ENCODE peak calls at places on chromosomes 4 and X, in seven cellular contexts. One of them, this sample, is unnamed.
A peak's percentile ranks its signal among the peaks of the same experiment; 100 is the strongest.

GRCh38 chrX:119015407-119016242 is 41.2 kb downstream of the LONRF3 start:
- DNase-seq in AG04450: peak; percentile 41
- DNase-seq in effector memory CD4-positive, alpha-beta T cell: no peak
- DNase-seq in adrenal gland: peak; percentile 55
- DNase-seq in fibroblast of lung: peak; percentile 86
- DNase-seq in cardiac muscle cell: peak; percentile 81
- DNase-seq in pancreas: peak; percentile 3
- DNase-seq in this sample: peak; percentile 11

GRCh38 chr4:188015025-188015778 is 19.6 kb downstream of the ZFP42 start:
- DNase-seq in effector memory CD4-positive, alpha-beta T cell: no peak
- DNase-seq in pancreas: no peak
- DNase-seq in fibroblast of lung: no peak
- DNase-seq in AG04450: no peak
- DNase-seq in cardiac muscle cell: peak; percentile 11
- DNase-seq in adrenal gland: no peak
- DNase-seq in this sample: no peak

GRCh38 chr4:39657465-39657864 is 18.8 kb upstream of the SMIM14 start:
- DNase-seq in effector memory CD4-positive, alpha-beta T cell: no peak
- DNase-seq in fibroblast of lung: no peak
- DNase-seq in adrenal gland: no peak
- DNase-seq in cardiac muscle cell: no peak
- DNase-seq in pancreas: no peak
- DNase-seq in AG04450: no peak
- DNase-seq in this sample: no peak

GRCh38 chr4:153257151-153257620 is 52.9 kb downstream of the TRIM2 start:
- DNase-seq in effector memory CD4-positive, alpha-beta T cell: no peak
- DNase-seq in fibroblast of lung: peak; percentile 82
- DNase-seq in AG04450: peak; percentile 36
- DNase-seq in adrenal gland: peak; percentile 41
- DNase-seq in pancreas: no peak
- DNase-seq in cardiac muscle cell: peak; percentile 66
- DNase-seq in this sample: peak; percentile 73

GRCh38 chr4:188596027-188596426 is 456.8 kb downstream of the TRIML1 start:
- DNase-seq in fibroblast of lung: no peak
- DNase-seq in pancreas: no peak
- DNase-seq in AG04450: peak; percentile 2
- DNase-seq in adrenal gland: peak; percentile 24
- DNase-seq in effector memory CD4-positive, alpha-beta T cell: no peak
- DNase-seq in cardiac muscle cell: peak; percentile 18
- DNase-seq in this sample: no peak

GRCh38 chr4:74092957-74093356 is 6.0 kb downstream of the CXCL2 start:
- DNase-seq in fibroblast of lung: peak; percentile 40
- DNase-seq in pancreas: no peak
- DNase-seq in cardiac muscle cell: peak; percentile 50
- DNase-seq in adrenal gland: no peak
- DNase-seq in effector memory CD4-positive, alpha-beta T cell: no peak
- DNase-seq in AG04450: no peak
- DNase-seq in this sample: no peak

GRCh38 chr4:64539234-64539849 is 130.1 kb upstream of the TECRL start:
- DNase-seq in effector memory CD4-positive, alpha-beta T cell: no peak
- DNase-seq in AG04450: no peak
- DNase-seq in pancreas: peak; percentile 41
- DNase-seq in fibroblast of lung: peak; percentile 51
- DNase-seq in adrenal gland: peak; percentile 64
- DNase-seq in cardiac muscle cell: peak; percentile 75
- DNase-seq in this sample: peak; percentile 2

GRCh38 chrX:40931921-40932320 is 153.3 kb upstream of the USP9X start:
- DNase-seq in pancreas: no peak
- DNase-seq in effector memory CD4-positive, alpha-beta T cell: no peak
- DNase-seq in adrenal gland: no peak
- DNase-seq in cardiac muscle cell: no peak
- DNase-seq in fibroblast of lung: no peak
- DNase-seq in AG04450: no peak
- DNase-seq in this sample: no peak

GRCh38 chr4:1549638-1550035 is 134.5 kb downstream of the FAM53A start:
- DNase-seq in effector memory CD4-positive, alpha-beta T cell: no peak
- DNase-seq in AG04450: no peak
- DNase-seq in fibroblast of lung: no peak
- DNase-seq in pancreas: no peak
- DNase-seq in adrenal gland: no peak
- DNase-seq in cardiac muscle cell: no peak
- DNase-seq in this sample: no peak

GRCh38 chr4:71992571-71992970 is 39.2 kb upstream of the NPFFR2 start:
- DNase-seq in effector memory CD4-positive, alpha-beta T cell: no peak
- DNase-seq in AG04450: no peak
- DNase-seq in pancreas: no peak
- DNase-seq in adrenal gland: no peak
- DNase-seq in cardiac muscle cell: peak; percentile 0
- DNase-seq in fibroblast of lung: peak; percentile 85
- DNase-seq in this sample: no peak

GRCh38 chrX:3377560-3377959 is 31.1 kb upstream of the MXRA5 start:
- DNase-seq in cardiac muscle cell: no peak
- DNase-seq in effector memory CD4-positive, alpha-beta T cell: no peak
- DNase-seq in pancreas: no peak
- DNase-seq in adrenal gland: no peak
- DNase-seq in fibroblast of lung: no peak
- DNase-seq in AG04450: no peak
- DNase-seq in this sample: no peak

GRCh38 chr4:123603165-123603564 is 206.6 kb downstream of the SPRY1 start:
- DNase-seq in cardiac muscle cell: peak; percentile 67
- DNase-seq in AG04450: no peak
- DNase-seq in adrenal gland: no peak
- DNase-seq in fibroblast of lung: peak; percentile 60
- DNase-seq in effector memory CD4-positive, alpha-beta T cell: no peak
- DNase-seq in pancreas: no peak
- DNase-seq in this sample: peak; percentile 43

GRCh38 chr4:123785515-123785914 is 388.9 kb downstream of the SPRY1 start:
- DNase-seq in pancreas: peak; percentile 5
- DNase-seq in effector memory CD4-positive, alpha-beta T cell: no peak
- DNase-seq in fibroblast of lung: peak; percentile 99
- DNase-seq in adrenal gland: no peak
- DNase-seq in AG04450: peak; percentile 78
- DNase-seq in cardiac muscle cell: peak; percentile 82
- DNase-seq in this sample: no peak

GRCh38 chrX:115409551-115409950 is 120.0 kb downstream of the LUZP4 start:
- DNase-seq in adrenal gland: no peak
- DNase-seq in cardiac muscle cell: peak; percentile 69
- DNase-seq in pancreas: no peak
- DNase-seq in effector memory CD4-positive, alpha-beta T cell: no peak
- DNase-seq in AG04450: no peak
- DNase-seq in fibroblast of lung: peak; percentile 44
- DNase-seq in this sample: no peak

GRCh38 chr4:52657630-52658501 is 1.2 kb downstream of the USP46 start:
- DNase-seq in pancreas: no peak
- DNase-seq in cardiac muscle cell: peak; percentile 55
- DNase-seq in effector memory CD4-positive, alpha-beta T cell: no peak
- DNase-seq in fibroblast of lung: peak; percentile 39
- DNase-seq in AG04450: peak; percentile 42
- DNase-seq in adrenal gland: peak; percentile 27
- DNase-seq in this sample: no peak

GRCh38 chrX:117996918-117997480 is 119.6 kb downstream of the KLHL13 start:
- DNase-seq in adrenal gland: no peak
- DNase-seq in AG04450: no peak
- DNase-seq in fibroblast of lung: peak; percentile 23
- DNase-seq in pancreas: no peak
- DNase-seq in effector memory CD4-positive, alpha-beta T cell: no peak
- DNase-seq in cardiac muscle cell: no peak
- DNase-seq in this sample: no peak

GRCh38 chr4:39446842-39447573 is 11.7 kb downstream of the RPL9 start:
- DNase-seq in pancreas: peak; percentile 20
- DNase-seq in AG04450: no peak
- DNase-seq in adrenal gland: peak; percentile 45
- DNase-seq in fibroblast of lung: peak; percentile 59
- DNase-seq in cardiac muscle cell: peak; percentile 82
- DNase-seq in effector memory CD4-positive, alpha-beta T cell: peak; percentile 45
- DNase-seq in this sample: no peak

GRCh38 chr4:7434766-7435150 is at the start of gene PSAPL1:
- DNase-seq in cardiac muscle cell: peak; percentile 81
- DNase-seq in adrenal gland: peak; percentile 43
- DNase-seq in effector memory CD4-positive, alpha-beta T cell: no peak
- DNase-seq in AG04450: no peak
- DNase-seq in fibroblast of lung: peak; percentile 33
- DNase-seq in pancreas: no peak
- DNase-seq in this sample: no peak

GRCh38 chrX:44035576-44035975 is 62.4 kb upstream of the NDP start:
- DNase-seq in cardiac muscle cell: peak; percentile 20
- DNase-seq in fibroblast of lung: peak; percentile 65
- DNase-seq in effector memory CD4-positive, alpha-beta T cell: no peak
- DNase-seq in AG04450: no peak
- DNase-seq in pancreas: no peak
- DNase-seq in adrenal gland: no peak
- DNase-seq in this sample: no peak

GRCh38 chr4:33722254-33722653 is 2522.1 kb downstream of the ARAP2 start:
- DNase-seq in adrenal gland: no peak
- DNase-seq in cardiac muscle cell: peak; percentile 66
- DNase-seq in fibroblast of lung: peak; percentile 18
- DNase-seq in effector memory CD4-positive, alpha-beta T cell: no peak
- DNase-seq in AG04450: no peak
- DNase-seq in pancreas: no peak
- DNase-seq in this sample: no peak

GRCh38 chr4:48667148-48667547 is 112.9 kb downstream of the FRYL start:
- DNase-seq in pancreas: no peak
- DNase-seq in cardiac muscle cell: no peak
- DNase-seq in AG04450: no peak
- DNase-seq in effector memory CD4-positive, alpha-beta T cell: no peak
- DNase-seq in adrenal gland: no peak
- DNase-seq in fibroblast of lung: no peak
- DNase-seq in this sample: no peak

GRCh38 chrX:124518888-124519287 is 172.5 kb downstream of the SH2D1A start:
- DNase-seq in AG04450: no peak
- DNase-seq in cardiac muscle cell: no peak
- DNase-seq in effector memory CD4-positive, alpha-beta T cell: no peak
- DNase-seq in adrenal gland: no peak
- DNase-seq in fibroblast of lung: peak; percentile 50
- DNase-seq in pancreas: no peak
- DNase-seq in this sample: no peak

GRCh38 chrX:39472161-39472560 is 625.6 kb downstream of the BCOR start:
- DNase-seq in pancreas: no peak
- DNase-seq in cardiac muscle cell: no peak
- DNase-seq in effector memory CD4-positive, alpha-beta T cell: no peak
- DNase-seq in adrenal gland: no peak
- DNase-seq in fibroblast of lung: no peak
- DNase-seq in AG04450: no peak
- DNase-seq in this sample: no peak

GRCh38 chr4:81049861-81050423 is 19.4 kb downstream of the BMP3 start:
- DNase-seq in adrenal gland: no peak
- DNase-seq in fibroblast of lung: no peak
- DNase-seq in AG04450: no peak
- DNase-seq in cardiac muscle cell: no peak
- DNase-seq in pancreas: no peak
- DNase-seq in effector memory CD4-positive, alpha-beta T cell: no peak
- DNase-seq in this sample: no peak

DNA sequence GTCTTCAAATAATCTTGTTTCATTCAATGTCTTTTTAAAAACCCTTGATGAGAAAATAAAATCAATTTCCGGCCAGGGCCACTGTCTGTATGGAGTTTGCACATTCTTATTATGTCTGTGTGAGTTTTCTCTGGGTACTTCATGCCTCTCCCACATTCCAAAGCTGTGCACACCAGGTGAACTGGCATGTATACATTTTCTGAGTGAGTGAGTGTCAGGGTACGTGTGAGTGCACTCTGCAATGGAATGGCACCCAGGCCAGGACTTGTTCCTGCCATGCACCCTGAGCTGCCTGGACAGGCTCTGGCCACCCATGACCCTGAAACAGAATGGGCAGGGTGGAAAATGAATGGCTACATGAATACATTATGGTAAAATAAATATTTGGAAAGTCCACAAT is 61.3 kb downstream of the UBE2NL start:
- DNase-seq in pancreas: no peak
- DNase-seq in AG04450: no peak
- DNase-seq in fibroblast of lung: no peak
- DNase-seq in adrenal gland: no peak
- DNase-seq in cardiac muscle cell: no peak
- DNase-seq in effector memory CD4-positive, alpha-beta T cell: no peak
- DNase-seq in this sample: no peak
- H3K27ac ChIP-seq in pancreas: no peak overlapping the region
- H3K27ac ChIP-seq in AG04450: no peak overlapping the region
- H3K27ac ChIP-seq in fibroblast of lung: no peak overlapping the region
- H3K27ac ChIP-seq in adrenal gland: no peak overlapping the region
- H3K27ac ChIP-seq in cardiac muscle cell: no peak overlapping the region
- H3K27ac ChIP-seq in effector memory CD4-positive, alpha-beta T cell: no peak overlapping the region
- H3K27ac ChIP-seq in this sample: no peak overlapping the region

DNA sequence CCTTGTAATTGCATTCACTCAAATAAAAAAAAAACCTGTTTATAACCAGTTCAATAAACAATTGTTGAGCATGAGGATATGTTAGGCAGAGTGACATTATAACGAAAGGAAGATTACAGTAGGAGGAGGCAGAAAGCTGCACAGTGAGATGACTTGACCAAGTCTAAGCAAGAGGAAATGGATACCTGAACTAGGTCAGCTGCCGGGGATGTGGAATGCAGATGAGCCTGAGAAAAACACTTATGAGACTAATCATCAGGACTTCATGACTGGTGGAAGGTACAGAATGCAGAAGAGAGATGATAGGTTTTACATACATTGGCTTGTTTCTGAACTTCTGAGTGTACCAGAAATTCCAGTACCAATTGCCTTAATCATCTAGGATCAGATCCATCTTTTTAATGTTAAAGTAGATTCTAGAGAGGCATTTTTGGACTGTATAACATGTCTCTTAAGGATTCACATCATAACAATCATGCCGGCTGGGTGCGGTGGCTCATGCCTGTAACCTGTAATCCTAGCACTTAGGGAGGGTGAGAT is 208.1 kb upstream of the PPP3CA start:
- DNase-seq in adrenal gland: no peak
- DNase-seq in pancreas: no peak
- DNase-seq in fibroblast of lung: peak; percentile 5
- DNase-seq in effector memory CD4-positive, alpha-beta T cell: no peak
- DNase-seq in AG04450: no peak
- DNase-seq in cardiac muscle cell: no peak
- DNase-seq in this sample: no peak
- H3K27ac ChIP-seq in adrenal gland: no peak overlapping the region
- H3K27ac ChIP-seq in pancreas: no peak overlapping the region
- H3K27ac ChIP-seq in fibroblast of lung: no peak overlapping the region
- H3K27ac ChIP-seq in effector memory CD4-positive, alpha-beta T cell: no peak overlapping the region
- H3K27ac ChIP-seq in AG04450: no peak overlapping the region
- H3K27ac ChIP-seq in cardiac muscle cell: no peak overlapping the region
- H3K27ac ChIP-seq in this sample: no peak overlapping the region

DNA sequence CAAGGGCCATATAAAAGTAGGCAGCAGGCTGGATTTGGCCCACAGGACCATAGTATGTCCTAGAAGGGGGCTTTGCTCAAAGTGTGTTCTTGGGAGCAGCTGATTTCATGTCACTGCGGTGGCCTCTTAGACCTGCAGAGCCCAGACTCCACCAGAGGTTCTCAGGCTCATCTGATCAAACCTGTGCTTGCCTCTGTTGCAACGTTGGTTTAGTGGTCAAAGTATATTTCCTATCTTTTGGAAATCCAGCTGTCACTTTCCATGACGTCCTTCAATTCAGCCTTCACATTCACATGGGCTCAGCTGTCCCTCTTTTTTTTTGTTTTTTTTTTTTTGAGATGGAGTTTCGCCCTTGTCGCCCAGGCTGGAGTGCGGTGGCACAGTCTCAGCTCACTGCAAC is 34.6 kb upstream of the TENM3 start:
- DNase-seq in fibroblast of lung: no peak
- DNase-seq in cardiac muscle cell: no peak
- DNase-seq in effector memory CD4-positive, alpha-beta T cell: no peak
- DNase-seq in adrenal gland: no peak
- DNase-seq in pancreas: no peak
- DNase-seq in AG04450: no peak
- DNase-seq in this sample: no peak
- H3K27ac ChIP-seq in fibroblast of lung: no peak overlapping the region
- H3K27ac ChIP-seq in cardiac muscle cell: no peak overlapping the region
- H3K27ac ChIP-seq in effector memory CD4-positive, alpha-beta T cell: no peak overlapping the region
- H3K27ac ChIP-seq in adrenal gland: peak overlapping the region; percentile 89
- H3K27ac ChIP-seq in pancreas: no peak overlapping the region
- H3K27ac ChIP-seq in AG04450: peak overlapping the region; percentile 80
- H3K27ac ChIP-seq in this sample: no peak overlapping the region

GRCh38 chr4:110071466-110071865 is 126.9 kb downstream of the ELOVL6 start:
- DNase-seq in adrenal gland: no peak
- DNase-seq in fibroblast of lung: no peak
- DNase-seq in AG04450: no peak
- DNase-seq in effector memory CD4-positive, alpha-beta T cell: no peak
- DNase-seq in cardiac muscle cell: no peak
- DNase-seq in pancreas: no peak
- DNase-seq in this sample: no peak
- H3K27ac ChIP-seq in adrenal gland: no peak overlapping the region
- H3K27ac ChIP-seq in fibroblast of lung: no peak overlapping the region
- H3K27ac ChIP-seq in AG04450: no peak overlapping the region
- H3K27ac ChIP-seq in effector memory CD4-positive, alpha-beta T cell: no peak overlapping the region
- H3K27ac ChIP-seq in cardiac muscle cell: peak overlapping the region; percentile 49
- H3K27ac ChIP-seq in pancreas: no peak overlapping the region
- H3K27ac ChIP-seq in this sample: no peak overlapping the region